ENCODE peak calls at places on chromosomes 1 and 21, in five cellular contexts. One of them, this sample, is unnamed.

GRCh38 chr1:2451744-2452582 is 24.1 kb upstream of the PLCH2 start:
- DNase-seq in glomerular endothelial cell: peak; percentile 23
- DNase-seq in posterior cingulate gyrus: no peak
- DNase-seq in ascending aorta: no peak
- DNase-seq in thyroid gland: no peak
- DNase-seq in this sample: no peak

GRCh38 chr1:185058886-185059285 is 13.5 kb downstream of the RNF2 start:
- DNase-seq in ascending aorta: no peak
- DNase-seq in glomerular endothelial cell: no peak
- DNase-seq in posterior cingulate gyrus: no peak
- DNase-seq in thyroid gland: no peak
- DNase-seq in this sample: no peak

GRCh38 chr1:150106331-150106730 is 38.8 kb downstream of the VPS45 start:
- DNase-seq in ascending aorta: no peak
- DNase-seq in glomerular endothelial cell: no peak
- DNase-seq in posterior cingulate gyrus: no peak
- DNase-seq in thyroid gland: no peak
- DNase-seq in this sample: no peak

GRCh38 chr1:185408675-185409270 is 91.7 kb upstream of the IVNS1ABP start:
- DNase-seq in thyroid gland: no peak
- DNase-seq in glomerular endothelial cell: no peak
- DNase-seq in ascending aorta: no peak
- DNase-seq in posterior cingulate gyrus: no peak
- DNase-seq in this sample: no peak

GRCh38 chr1:205061665-205062069 is 18.7 kb downstream of the CNTN2 start:
- DNase-seq in glomerular endothelial cell: peak; percentile 20
- DNase-seq in thyroid gland: peak; percentile 90
- DNase-seq in ascending aorta: peak; percentile 73
- DNase-seq in posterior cingulate gyrus: peak; percentile 96
- DNase-seq in this sample: peak; percentile 53

GRCh38 chr21:29145354-29145782 is 14.9 kb downstream of the MAP3K7CL start:
- DNase-seq in glomerular endothelial cell: peak; percentile 79
- DNase-seq in thyroid gland: no peak
- DNase-seq in ascending aorta: peak; percentile 83
- DNase-seq in posterior cingulate gyrus: no peak
- DNase-seq in this sample: no peak

GRCh38 chr1:38677311-38677710 is 182.3 kb downstream of the RRAGC start:
- DNase-seq in thyroid gland: no peak
- DNase-seq in ascending aorta: no peak
- DNase-seq in glomerular endothelial cell: no peak
- DNase-seq in posterior cingulate gyrus: no peak
- DNase-seq in this sample: no peak

GRCh38 chr1:44693159-44693558 is 18.6 kb downstream of the ARMH1 start:
- DNase-seq in ascending aorta: no peak
- DNase-seq in glomerular endothelial cell: no peak
- DNase-seq in posterior cingulate gyrus: no peak
- DNase-seq in thyroid gland: no peak
- DNase-seq in this sample: peak; percentile 17

GRCh38 chr1:208111646-208112200 is 132.5 kb downstream of the PLXNA2 start:
- DNase-seq in thyroid gland: no peak
- DNase-seq in ascending aorta: no peak
- DNase-seq in posterior cingulate gyrus: no peak
- DNase-seq in glomerular endothelial cell: no peak
- DNase-seq in this sample: no peak

GRCh38 chr21:32806810-32807386 is 35.3 kb upstream of the PAXBP1 start:
- DNase-seq in glomerular endothelial cell: no peak
- DNase-seq in posterior cingulate gyrus: no peak
- DNase-seq in ascending aorta: no peak
- DNase-seq in thyroid gland: no peak
- DNase-seq in this sample: no peak

GRCh38 chr21:36508948-36509347 is 29.0 kb upstream of the CLDN14 start:
- DNase-seq in posterior cingulate gyrus: no peak
- DNase-seq in ascending aorta: no peak
- DNase-seq in glomerular endothelial cell: no peak
- DNase-seq in thyroid gland: no peak
- DNase-seq in this sample: no peak

GRCh38 chr1:30328401-30329262 is 394.8 kb downstream of the MATN1 start:
- DNase-seq in glomerular endothelial cell: no peak
- DNase-seq in thyroid gland: no peak
- DNase-seq in posterior cingulate gyrus: no peak
- DNase-seq in ascending aorta: peak; percentile 16
- DNase-seq in this sample: peak; percentile 38

GRCh38 chr1:45205000-45205909 is 1.1 kb downstream of the ZSWIM5 start:
- DNase-seq in thyroid gland: peak; percentile 64
- DNase-seq in posterior cingulate gyrus: peak; percentile 76
- DNase-seq in ascending aorta: peak; percentile 71
- DNase-seq in glomerular endothelial cell: no peak
- DNase-seq in this sample: peak; percentile 42

This sample was measured in left lung.